ENCODE peak calls at places on chromosomes 16 and 17, in four cellular contexts. J, C, X and V are unnamed samples.

GRCh38 chr16:49884033-49884707 is 28.3 kb upstream of the ZNF423 start:
- DNase-seq in J (no peak), C (no peak), X (no peak), V (no peak)

GRCh38 chr17:29732613-29733012 is 109.9 kb upstream of the CORO6 start:
- DNase-seq in J (no peak), C (peak), X (no peak), V (no peak)

GRCh38 chr16:55264949-55265348 is 59.1 kb upstream of the IRX6 start:
- DNase-seq in J (no peak), C (no peak), X (no peak), V (no peak)

GRCh38 chr16:30472328-30472942 is at the start of gene ITGAL:
- DNase-seq in J (peak), C (no peak), X (peak), V (no peak)

GRCh38 chr16:66508261-66508913 is 41.5 kb downstream of the TK2 start:
- DNase-seq in J (no peak), C (no peak), X (no peak), V (peak)

GRCh38 chr17:6259899-6260298 is 175.0 kb downstream of the AIPL1 start:
- DNase-seq in J (no peak), C (no peak), X (no peak), V (no peak)

GRCh38 chr17:73969956-73970355 is 233.5 kb upstream of the RPL38 start:
- DNase-seq in J (no peak), C (no peak), X (peak), V (no peak)

GRCh38 chr17:40031706-40032105 is 16.5 kb downstream of the CSF3 start:
- DNase-seq in J (peak), C (no peak), X (no peak), V (no peak)

GRCh38 chr17:80475949-80476876 is at the start of gene NPTX1:
- DNase-seq in J (no peak), C (peak), X (no peak), V (no peak)

GRCh38 chr17:69492410-69493071 is 78.0 kb downstream of the MAP2K6 start:
- DNase-seq in J (no peak), C (peak), X (no peak), V (peak)
- TF ChIP-seq CTCF in J (no peak), C (no peak), X (no peak), V (no peak)

GRCh38 chr17:76715462-76715830 is 4.7 kb upstream of the MXRA7 start:
- DNase-seq in J (no peak), C (no peak), X (peak), V (no peak)
- H3K4me3 ChIP-seq in J (no peak), C (no peak), X (no peak), V (no peak)

DNA sequence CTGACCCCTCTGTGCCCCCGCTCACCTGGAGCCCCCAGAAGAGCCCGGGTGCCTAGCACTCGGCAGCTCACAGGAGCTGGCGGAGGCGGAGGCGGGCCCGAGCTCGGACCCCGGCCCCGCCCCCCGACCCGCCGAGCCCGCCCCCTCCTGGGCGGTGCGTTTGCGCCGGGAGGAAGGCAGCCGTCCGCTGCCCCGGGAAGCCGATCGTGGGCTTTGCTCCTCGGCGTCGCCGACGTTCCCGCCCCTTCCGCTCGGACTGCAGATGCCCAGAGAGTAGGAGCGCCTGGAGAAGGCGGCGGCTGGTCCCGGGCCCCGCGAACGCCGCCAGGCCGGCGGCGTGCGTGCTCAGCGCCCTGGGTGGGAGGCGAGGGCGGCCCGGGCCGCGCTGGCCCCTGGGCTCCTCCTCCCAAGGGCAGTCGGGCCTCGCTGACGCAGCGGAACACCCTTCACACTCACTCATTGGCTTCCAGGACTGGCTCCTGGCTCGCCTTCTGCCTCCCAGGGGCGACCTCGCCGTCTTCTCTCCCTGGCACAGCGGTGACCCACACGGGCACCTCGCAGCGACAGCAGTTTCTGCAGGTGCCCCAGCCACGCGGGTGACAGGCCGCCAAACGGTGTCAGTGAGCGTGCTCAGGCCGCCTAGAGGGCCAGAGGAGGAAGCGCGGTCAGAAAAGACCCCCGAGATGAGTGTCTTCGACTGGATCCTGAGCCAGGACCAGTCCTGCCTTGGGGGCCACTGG is at the start of gene PLSCR3:
- DNase-seq in J (peak), C (peak), X (peak), V (peak)
- TF ChIP-seq CTCF in J (no peak), C (peak), X (no peak), V (peak)

GRCh38 chr17:54899721-54900456 is 763 bp upstream of the TOM1L1 start:
- DNase-seq in J (no peak), C (peak), X (no peak), V (no peak)
- H3K4me3 ChIP-seq in J (no peak), C (peak), X (peak), V (peak)

DNA sequence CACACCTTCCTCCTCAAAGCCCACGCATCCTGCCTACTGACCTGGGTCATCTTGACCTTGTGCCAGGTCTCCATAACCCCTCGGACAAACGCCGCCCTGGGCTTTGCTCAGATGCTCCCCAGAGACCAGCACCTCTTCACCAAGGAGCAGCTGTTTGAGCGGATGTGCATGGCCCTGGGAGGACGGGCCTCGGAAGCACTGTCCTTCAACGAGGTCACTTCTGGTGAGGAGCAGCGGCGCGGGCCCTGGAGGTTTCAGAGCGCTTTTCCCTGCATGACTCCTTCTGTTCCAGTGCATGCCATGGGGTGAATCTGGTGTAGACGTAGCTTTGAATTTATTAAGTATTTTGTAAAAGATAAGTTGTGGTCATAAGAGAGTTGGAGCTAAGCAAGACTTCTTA is 7.6 kb upstream of the RPL13 start:
- DNase-seq in J (no peak), C (no peak), X (no peak), V (no peak)
- TF ChIP-seq CTCF in J (no peak), C (no peak), X (no peak), V (no peak)

GRCh38 chr17:48598727-48599126 is 5.1 kb upstream of the HOXB5 start:
- DNase-seq in J (peak), C (no peak), X (no peak), V (no peak)
- H3K4me3 ChIP-seq in J (no peak), C (no peak), X (no peak), V (no peak)

DNA sequence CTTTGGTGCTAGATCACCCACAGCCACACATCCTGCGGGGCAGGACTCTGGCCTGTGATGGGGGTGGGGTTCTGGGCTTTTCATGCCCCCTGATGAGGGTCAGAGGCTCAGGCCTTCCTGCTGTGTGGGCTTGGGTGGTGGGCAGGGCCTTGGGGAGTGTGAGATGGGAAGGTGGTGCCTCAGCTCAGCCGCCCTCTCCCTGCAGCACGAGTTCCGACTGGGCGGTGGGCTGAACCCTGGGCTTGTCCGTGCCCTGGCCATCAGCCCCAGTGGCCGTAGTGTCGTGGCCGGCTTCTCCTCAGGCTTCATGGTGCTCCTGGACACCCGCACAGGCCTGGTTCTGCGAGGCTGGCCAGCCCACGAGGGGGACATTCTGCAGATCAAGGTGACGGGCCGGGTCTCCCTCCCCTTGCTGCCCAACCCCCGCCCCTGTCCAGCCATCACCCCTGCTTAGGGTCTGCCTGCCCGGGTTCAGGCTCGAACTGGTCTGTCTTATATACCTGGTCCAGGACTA is 6.8 kb upstream of the SERPINF2 start:
- DNase-seq in J (no peak), C (no peak), X (no peak), V (no peak)
- TF ChIP-seq CTCF in J (no peak), C (no peak), X (no peak), V (no peak)

DNA sequence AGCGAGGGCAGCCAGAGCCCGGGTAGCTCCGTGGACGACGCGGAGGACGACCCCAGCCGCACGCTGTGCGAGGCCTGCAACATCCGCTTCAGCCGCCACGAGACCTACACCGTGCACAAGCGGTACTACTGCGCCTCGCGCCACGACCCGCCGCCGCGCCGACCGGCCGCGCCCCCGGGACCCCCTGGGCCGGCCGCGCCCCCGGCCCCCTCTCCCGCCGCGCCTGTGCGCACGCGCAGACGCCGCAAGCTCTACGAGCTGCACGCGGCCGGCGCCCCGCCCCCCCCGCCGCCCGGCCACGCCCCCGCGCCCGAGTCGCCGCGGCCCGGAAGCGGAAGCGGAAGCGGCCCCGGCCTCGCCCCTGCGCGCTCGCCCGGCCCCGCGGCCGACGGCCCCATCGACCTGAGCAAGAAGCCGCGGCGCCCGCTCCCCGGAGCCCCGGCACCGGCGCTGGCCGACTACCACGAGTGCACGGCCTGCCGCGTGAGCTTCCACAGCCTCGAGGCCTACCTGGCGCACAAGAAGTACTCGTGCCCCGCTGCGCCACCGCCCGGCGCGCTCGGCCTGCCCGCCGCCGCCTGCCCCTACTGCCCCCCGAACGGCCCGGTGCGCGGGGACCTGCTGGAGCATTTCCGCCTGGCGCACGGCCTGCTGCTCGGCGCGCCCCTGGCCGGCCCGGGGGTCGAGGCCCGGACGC is 36.1 kb upstream of the ZC3H18 start:
- DNase-seq in J (peak), C (peak), X (peak), V (peak)
- H3K4me3 ChIP-seq in J (peak), C (peak), X (peak), V (peak)